ENCODE peak calls at places on chromosome 18, in nine cellular contexts. H, F, Y, L, A, P, K, I and W are unnamed samples.

GRCh38 chr18:46622999-46623398 is 34.0 kb downstream of the LOXHD1 start:
- DNase-seq in Y (no peak), I (peak; percentile 35), L (no peak), A (no peak), K (no peak), P (no peak), H (peak; percentile 41), F (no peak), W (peak; percentile 52)

GRCh38 chr18:59357928-59358327 is 1.1 kb downstream of the LMAN1 start:
- DNase-seq in H (no peak), P (no peak), I (peak; percentile 54), K (peak; percentile 66), A (no peak), F (no peak), Y (no peak), L (peak; percentile 20), W (no peak)

GRCh38 chr18:75129717-75130477 is 79.0 kb downstream of the PTGR3 start:
- DNase-seq in P (no peak), H (no peak), K (no peak), I (no peak), A (no peak), L (no peak), F (no peak), Y (no peak), W (no peak)

GRCh38 chr18:76923485-76924085 is 101.2 kb downstream of the ZNF236 start:
- DNase-seq in I (peak; percentile 45), H (peak; percentile 61), A (no peak), P (no peak), K (no peak), Y (no peak), F (peak; percentile 15), L (no peak), W (no peak)

GRCh38 chr18:36592282-36592681 is 236.5 kb downstream of the TPGS2 start:
- DNase-seq in A (no peak), H (no peak), K (no peak), I (no peak), P (no peak), F (no peak), L (no peak), Y (no peak), W (no peak)

GRCh38 chr18:46761054-46761769 is 4.4 kb upstream of the ST8SIA5 start:
- DNase-seq in A (no peak), L (no peak), Y (no peak), H (no peak), I (no peak), K (no peak), P (no peak), F (no peak), W (peak; percentile 90)

GRCh38 chr18:41075212-41075611 is 879.8 kb upstream of the PIK3C3 start:
- DNase-seq in A (no peak), F (no peak), Y (no peak), I (no peak), L (peak; percentile 79), P (no peak), H (peak; percentile 49), K (no peak), W (no peak)

GRCh38 chr18:14920976-14921375 is 173.0 kb downstream of the ANKRD30B start:
- DNase-seq in A (no peak), H (no peak), F (no peak), I (no peak), L (no peak), K (no peak), Y (no peak), P (no peak), W (no peak)

GRCh38 chr18:13434854-13435253 is 216.3 kb downstream of the LDLRAD4 start:
- DNase-seq in F (no peak), H (no peak), A (no peak), L (no peak), K (no peak), Y (no peak), P (no peak), I (no peak), W (no peak)

GRCh38 chr18:54742654-54743053 is 85.6 kb upstream of the RAB27B start:
- DNase-seq in A (no peak), K (peak; percentile 97), H (no peak), L (peak; percentile 93), P (no peak), Y (no peak), F (no peak), I (no peak), W (no peak)

GRCh38 chr18:63677490-63678225 is 16.0 kb upstream of the SERPINB3 start:
- DNase-seq in F (no peak), P (no peak), A (no peak), I (no peak), H (no peak), Y (no peak), K (peak; percentile 31), L (no peak), W (no peak)

GRCh38 chr18:79429381-79429780 is 33.7 kb downstream of the NFATC1 start:
- DNase-seq in H (no peak), I (no peak), A (no peak), P (no peak), Y (no peak), F (no peak), L (no peak), K (no peak), W (no peak)